ENCODE peak calls at places on chromosomes 13 and 19, in eight cellular contexts. K is hepatocyte, C is mammary epithelial cell, O is HepG2, B is neural progenitor cell, A is SK-N-SH, P is K562, V is IMR-90. T is an unnamed sample. For H3K36me3, the result is how much of the 10 kb centered on the place peaks cover.

GRCh38 chr19:43362179-43362578 is 8.7 kb downstream of the CD177 start:
- DNase-seq in P (no peak), B (no peak), O (no peak), A (no peak), V (peak), C (no peak), K (no peak), T (peak)

GRCh38 chr19:46384396-46384795 is 29.0 kb downstream of the CCDC8 start:
- DNase-seq in A (no peak), P (no peak), K (no peak), V (no peak), C (no peak), O (no peak), B (no peak), T (no peak)

GRCh38 chr13:99760456-99760855 is 211.1 kb downstream of the ZIC5 start:
- DNase-seq in A (no peak), K (no peak), B (no peak), V (no peak), P (no peak), O (no peak), C (no peak), T (no peak)

GRCh38 chr19:13029893-13030292 is 34.6 kb downstream of the NFIX start:
- DNase-seq in V (no peak), C (no peak), O (no peak), P (no peak), K (no peak), B (peak), A (no peak), T (peak)

GRCh38 chr13:33761744-33762143 is 56.2 kb upstream of the RFC3 start:
- DNase-seq in O (peak), B (peak), K (no peak), C (peak), A (peak), V (no peak), P (peak), T (peak)

GRCh38 chr13:75437582-75438318 is 44.2 kb downstream of the TBC1D4 start:
- DNase-seq in A (no peak), C (no peak), V (peak), K (peak), O (no peak), P (peak), B (peak), T (no peak)

GRCh38 chr19:58480831-58481230 is 4.7 kb downstream of the ZNF446 start:
- DNase-seq in K (no peak), O (no peak), V (no peak), P (no peak), B (no peak), A (no peak), C (no peak), T (peak)

GRCh38 chr13:87975035-87975434 is 303.9 kb downstream of the SLITRK5 start:
- DNase-seq in K (no peak), V (no peak), C (no peak), A (no peak), P (no peak), O (no peak), B (no peak), T (no peak)

GRCh38 chr13:95809429-95809828 is 132.5 kb downstream of the DNAJC3 start:
- DNase-seq in K (no peak), O (no peak), A (no peak), P (no peak), C (no peak), V (no peak), B (peak), T (no peak)

GRCh38 chr13:102700088-102701031 is 5.5 kb upstream of the METTL21C start:
- DNase-seq in V (no peak), C (no peak), O (no peak), K (no peak), A (no peak), P (no peak), B (no peak), T (no peak)

GRCh38 chr13:49356224-49356623 is 87.6 kb downstream of the CAB39L start:
- DNase-seq in B (no peak), A (no peak), C (peak), K (no peak), O (no peak), V (peak), P (no peak), T (no peak)
- H2AFZ ChIP-seq in B (no peak), A (no peak), C (no peak), K (no peak), O (no peak), V (no peak), P (no peak), T (no peak)

GRCh38 chr19:3968556-3969434 is 2.1 kb downstream of the DAPK3 start:
- DNase-seq in V (peak), O (peak), P (peak), B (peak), A (peak), C (peak), K (peak), T (peak)

GRCh38 chr19:3970313-3970807 is 539 bp downstream of the DAPK3 start:
- DNase-seq in P (no peak), K (no peak), V (no peak), A (no peak), O (no peak), C (no peak), B (peak), T (peak)

GRCh38 chr19:3975144-3975543 is 4.2 kb upstream of the DAPK3 start:
- DNase-seq in O (no peak), B (no peak), A (no peak), P (no peak), V (no peak), C (no peak), K (no peak), T (no peak)

GRCh38 chr19:3969435-3970312 is 1.2 kb downstream of the DAPK3 start:
- DNase-seq in P (peak), K (peak), A (no peak), V (peak), O (peak), B (peak), C (peak), T (peak)

GRCh38 chr19:3970808-3971598 is at the start of gene DAPK3:
- DNase-seq in C (peak), V (peak), A (peak), O (peak), P (peak), B (peak), K (peak), T (peak)
- H3K27ac ChIP-seq in C (peak), V (peak), A (peak), O (peak), P (peak), B (peak), K (peak), T (peak)

GRCh38 chr13:20819715-20820114 is 46.0 kb upstream of the EEF1AKMT1 start:
- DNase-seq in P (no peak), V (no peak), K (no peak), O (no peak), B (no peak), A (no peak), C (no peak), T (no peak)
- H3K36me3 ChIP-seq in P (under half), V (under half), K (under half), O (under half), B (under half), A (under half), C (under half), T (under half)

GRCh38 chr13:60047943-60048342 is 115.8 kb downstream of the DIAPH3 start:
- DNase-seq in K (no peak), O (no peak), P (no peak), A (no peak), C (peak), V (peak), B (peak), T (no peak)

GRCh38 chr13:60044321-60044720 is 119.4 kb downstream of the DIAPH3 start:
- DNase-seq in C (no peak), A (no peak), O (no peak), V (no peak), B (no peak), K (no peak), P (no peak), T (no peak)

DNA sequence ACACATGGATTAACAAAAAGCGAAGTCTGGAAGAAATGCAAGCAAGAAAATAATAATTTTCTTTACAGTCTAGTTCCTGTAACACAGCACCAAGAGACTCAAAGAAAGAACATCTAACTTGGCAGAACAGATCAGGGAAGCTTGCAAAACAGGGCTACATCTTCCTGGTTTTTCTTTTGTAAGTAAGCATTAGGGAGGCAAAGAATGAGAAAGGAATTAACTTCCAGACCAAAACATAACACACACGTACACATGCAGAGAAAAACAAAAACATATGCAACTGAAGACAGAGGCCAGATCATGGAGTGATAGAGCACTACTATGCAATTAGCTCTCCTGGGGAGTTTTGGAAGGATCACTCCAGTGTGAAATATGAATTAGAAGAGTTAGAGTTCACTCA is 120.5 kb downstream of the DIAPH3 start:
- DNase-seq in B (no peak), O (no peak), V (peak), A (peak), K (no peak), P (no peak), C (no peak), T (no peak)
- H2AFZ ChIP-seq in B (no peak), O (no peak), V (no peak), A (peak), K (no peak), P (no peak), C (no peak), T (peak)

DNA sequence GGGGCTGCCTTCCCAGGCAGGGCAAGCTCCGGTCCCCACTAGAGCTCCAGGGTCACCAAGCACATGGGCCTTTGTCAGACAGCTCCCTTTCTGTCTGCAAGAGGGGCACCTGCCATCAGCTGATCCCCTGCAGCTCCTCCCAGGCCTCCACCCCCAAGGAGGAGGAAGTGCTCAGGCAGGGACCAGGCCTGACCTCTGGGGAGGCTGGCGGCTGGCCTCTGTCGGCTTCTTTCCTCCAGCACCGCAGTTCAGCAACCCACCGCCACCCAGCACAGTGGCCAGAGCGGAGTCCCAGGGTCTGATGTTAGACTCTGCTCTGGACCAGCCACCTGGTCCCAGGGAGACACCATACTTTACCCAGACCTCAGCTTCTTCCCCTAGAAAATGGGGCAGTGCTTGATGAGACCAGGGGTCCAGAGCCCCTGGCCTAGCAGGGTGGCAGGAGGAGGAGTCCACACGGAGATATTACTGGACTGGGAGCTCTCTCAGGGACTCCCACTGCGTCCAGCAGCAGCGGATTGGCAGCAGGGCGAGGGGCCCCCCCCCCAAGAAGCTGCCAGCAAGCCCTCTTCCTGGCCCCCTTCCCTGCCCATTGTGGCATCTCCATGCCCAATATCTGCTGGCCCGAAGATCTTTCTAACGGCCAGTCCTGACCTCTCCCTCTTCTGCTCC is 24.1 kb downstream of the NKPD1 start:
- DNase-seq in A (peak), K (no peak), C (no peak), P (no peak), O (no peak), V (no peak), B (peak), T (peak)
- H3K27ac ChIP-seq in A (no peak), K (no peak), C (no peak), P (no peak), O (peak), V (no peak), B (peak), T (no peak)

GRCh38 chr19:55659822-55660221 is 5.0 kb downstream of the U2AF2 start:
- DNase-seq in B (no peak), A (no peak), V (no peak), K (no peak), C (no peak), O (no peak), P (no peak), T (no peak)
- H3K36me3 ChIP-seq in B (under half), A (under half), V (half or more), K (under half), C (under half), O (half or more), P (half or more), T (under half)

GRCh38 chr19:35347930-35348298 is 212 bp downstream of the FFAR1 start:
- DNase-seq in B (no peak), V (no peak), P (no peak), O (no peak), C (no peak), A (no peak), K (no peak), T (no peak)

GRCh38 chr19:35346193-35347052 is 1.3 kb upstream of the FFAR1 start:
- DNase-seq in V (no peak), C (peak), K (no peak), B (no peak), P (peak), O (peak), A (no peak), T (no peak)

GRCh38 chr19:35347171-35347929 is at the start of gene FFAR1:
- DNase-seq in V (no peak), C (no peak), P (no peak), A (no peak), B (no peak), K (no peak), O (no peak), T (no peak)

GRCh38 chr19:35344511-35345031 is 3.1 kb upstream of the FFAR1 start:
- DNase-seq in C (no peak), P (no peak), K (no peak), A (no peak), V (no peak), O (no peak), B (no peak), T (no peak)

GRCh38 chr19:35345671-35346111 is 2.0 kb upstream of the FFAR1 start:
- DNase-seq in K (no peak), C (no peak), A (no peak), P (no peak), B (no peak), O (no peak), V (no peak), T (no peak)
- H2AFZ ChIP-seq in K (no peak), C (no peak), A (no peak), P (no peak), B (no peak), O (no peak), V (no peak), T (no peak)

GRCh38 chr13:46101002-46101401 is 3.8 kb downstream of the CPB2 start:
- DNase-seq in P (no peak), V (no peak), K (no peak), B (no peak), O (no peak), C (no peak), A (no peak), T (no peak)
- H3K27ac ChIP-seq in P (no peak), V (no peak), K (no peak), B (no peak), O (peak), C (no peak), A (no peak), T (no peak)

GRCh38 chr13:110664074-110664473 is 41.8 kb downstream of the CARS2 start:
- DNase-seq in P (no peak), K (no peak), V (no peak), O (no peak), B (no peak), C (no peak), A (no peak), T (no peak)

GRCh38 chr13:110663044-110663443 is 42.9 kb downstream of the CARS2 start:
- DNase-seq in B (no peak), P (no peak), A (no peak), K (no peak), O (no peak), C (no peak), V (no peak), T (no peak)

GRCh38 chr13:110663491-110663890 is 42.4 kb downstream of the CARS2 start:
- DNase-seq in A (no peak), V (no peak), P (no peak), O (no peak), C (no peak), B (no peak), K (no peak), T (no peak)

GRCh38 chr13:110661256-110661655 is 44.7 kb downstream of the CARS2 start:
- DNase-seq in B (no peak), P (no peak), K (no peak), V (no peak), O (no peak), A (no peak), C (no peak), T (no peak)

GRCh38 chr13:110662105-110662504 is 43.8 kb downstream of the CARS2 start:
- DNase-seq in K (no peak), B (no peak), A (no peak), V (no peak), P (no peak), O (no peak), C (no peak), T (no peak)
- H3K36me3 ChIP-seq in K (under half), B (under half), A (half or more), V (half or more), P (half or more), O (half or more), C (under half), T (half or more)

T was measured in osteoblast.